ENCODE peak calls at places on chromosomes 2 and 18, in four cellular contexts. D is RPMI8226, K is BE2C, H is A172. E is an unnamed sample.

GRCh38 chr2:200397785-200398184 is 91.3 kb downstream of the SPATS2L start:
- DNase-seq in D (no peak), K (no peak), H (peak), E (peak)

GRCh38 chr2:241136661-241137260 is 12.5 kb downstream of the PASK start:
- DNase-seq in D (no peak), K (no peak), H (no peak), E (no peak)

GRCh38 chr18:45627204-45627526 is 11.9 kb downstream of the SLC14A2 start:
- DNase-seq in D (no peak), K (no peak), H (no peak), E (no peak)

GRCh38 chr2:111704246-111704645 is 179.7 kb downstream of the ANAPC1 start:
- DNase-seq in D (peak), K (no peak), H (peak), E (no peak)

GRCh38 chr18:11368020-11368419 is 218.7 kb upstream of the PIEZO2 start:
- DNase-seq in D (no peak), K (no peak), H (peak), E (no peak)

GRCh38 chr18:76953186-76953982 is 131.0 kb downstream of the ZNF236 start:
- DNase-seq in D (no peak), K (no peak), H (no peak), E (no peak)

GRCh38 chr2:19359021-19359357 is 566 bp upstream of the OSR1 start:
- DNase-seq in D (no peak), K (no peak), H (no peak), E (no peak)

GRCh38 chr2:235721586-235721985 is 227.7 kb downstream of the AGAP1 start:
- DNase-seq in D (no peak), K (peak), H (no peak), E (no peak)

GRCh38 chr2:71254776-71255175 is 27.9 kb upstream of the PAIP2B start:
- DNase-seq in D (peak), K (no peak), H (no peak), E (no peak)

GRCh38 chr2:157443795-157444642 is at the start of gene CYTIP:
- DNase-seq in D (peak), K (no peak), H (no peak), E (peak)

GRCh38 chr18:67525328-67526110 is 9.0 kb upstream of the DSEL start:
- DNase-seq in D (no peak), K (no peak), H (peak), E (no peak)

E was measured in Karpas-422.